ENCODE peak calls at places on chromosomes 6 and 20, in eight cellular contexts. One of them, this sample, is unnamed.

GRCh38 chr6:63807056-63807455 is 171.5 kb downstream of the PHF3 start:
- DNase-seq in sigmoid colon: no peak
- DNase-seq in heart right ventricle: no peak
- DNase-seq in foreskin fibroblast: no peak
- DNase-seq in ovary: no peak
- DNase-seq in psoas muscle: no peak
- DNase-seq in CD8-positive, alpha-beta T cell: no peak
- DNase-seq in breast epithelium: no peak
- DNase-seq in this sample: no peak

GRCh38 chr6:46421239-46421638 is 70.0 kb downstream of the RCAN2 start:
- DNase-seq in sigmoid colon: no peak
- DNase-seq in psoas muscle: no peak
- DNase-seq in CD8-positive, alpha-beta T cell: no peak
- DNase-seq in breast epithelium: no peak
- DNase-seq in foreskin fibroblast: peak
- DNase-seq in heart right ventricle: no peak
- DNase-seq in ovary: no peak
- DNase-seq in this sample: no peak

GRCh38 chr6:108027594-108027993 is 46.9 kb downstream of the OSTM1 start:
- DNase-seq in breast epithelium: no peak
- DNase-seq in heart right ventricle: no peak
- DNase-seq in foreskin fibroblast: no peak
- DNase-seq in sigmoid colon: no peak
- DNase-seq in ovary: no peak
- DNase-seq in CD8-positive, alpha-beta T cell: no peak
- DNase-seq in psoas muscle: no peak
- DNase-seq in this sample: no peak

GRCh38 chr6:16345449-16346330 is 107.3 kb downstream of the GMPR start:
- DNase-seq in CD8-positive, alpha-beta T cell: no peak
- DNase-seq in sigmoid colon: peak
- DNase-seq in psoas muscle: peak
- DNase-seq in breast epithelium: no peak
- DNase-seq in foreskin fibroblast: peak
- DNase-seq in heart right ventricle: no peak
- DNase-seq in ovary: no peak
- DNase-seq in this sample: no peak

GRCh38 chr6:112010328-112010727 is 43.6 kb upstream of the CCN6 start:
- DNase-seq in psoas muscle: no peak
- DNase-seq in ovary: no peak
- DNase-seq in sigmoid colon: no peak
- DNase-seq in CD8-positive, alpha-beta T cell: no peak
- DNase-seq in breast epithelium: no peak
- DNase-seq in foreskin fibroblast: no peak
- DNase-seq in heart right ventricle: no peak
- DNase-seq in this sample: no peak

GRCh38 chr6:134593442-134593841 is 275.5 kb upstream of the SGK1 start:
- DNase-seq in heart right ventricle: no peak
- DNase-seq in CD8-positive, alpha-beta T cell: no peak
- DNase-seq in sigmoid colon: no peak
- DNase-seq in breast epithelium: no peak
- DNase-seq in foreskin fibroblast: no peak
- DNase-seq in ovary: no peak
- DNase-seq in psoas muscle: no peak
- DNase-seq in this sample: no peak

GRCh38 chr6:44100088-44100550 is 27.1 kb downstream of the MRPL14 start:
- DNase-seq in sigmoid colon: no peak
- DNase-seq in CD8-positive, alpha-beta T cell: no peak
- DNase-seq in psoas muscle: no peak
- DNase-seq in breast epithelium: no peak
- DNase-seq in heart right ventricle: peak
- DNase-seq in ovary: no peak
- DNase-seq in foreskin fibroblast: no peak
- DNase-seq in this sample: no peak

GRCh38 chr6:52125139-52125538 is 37.7 kb upstream of the PKHD1 start:
- DNase-seq in sigmoid colon: no peak
- DNase-seq in heart right ventricle: no peak
- DNase-seq in foreskin fibroblast: no peak
- DNase-seq in psoas muscle: no peak
- DNase-seq in ovary: no peak
- DNase-seq in CD8-positive, alpha-beta T cell: no peak
- DNase-seq in breast epithelium: no peak
- DNase-seq in this sample: no peak

GRCh38 chr6:166736606-166737005 is 109.6 kb upstream of the RPS6KA2 start:
- DNase-seq in CD8-positive, alpha-beta T cell: no peak
- DNase-seq in foreskin fibroblast: peak
- DNase-seq in heart right ventricle: no peak
- DNase-seq in psoas muscle: no peak
- DNase-seq in ovary: no peak
- DNase-seq in breast epithelium: no peak
- DNase-seq in sigmoid colon: no peak
- DNase-seq in this sample: no peak

GRCh38 chr6:95087394-95088097 is 489.8 kb upstream of the MANEA start:
- DNase-seq in breast epithelium: no peak
- DNase-seq in CD8-positive, alpha-beta T cell: no peak
- DNase-seq in ovary: no peak
- DNase-seq in heart right ventricle: peak
- DNase-seq in sigmoid colon: no peak
- DNase-seq in foreskin fibroblast: peak
- DNase-seq in psoas muscle: no peak
- DNase-seq in this sample: no peak

GRCh38 chr6:4179960-4180652 is 44.7 kb upstream of the ECI2 start:
- DNase-seq in sigmoid colon: no peak
- DNase-seq in breast epithelium: no peak
- DNase-seq in CD8-positive, alpha-beta T cell: no peak
- DNase-seq in foreskin fibroblast: no peak
- DNase-seq in heart right ventricle: no peak
- DNase-seq in psoas muscle: no peak
- DNase-seq in ovary: no peak
- DNase-seq in this sample: no peak

GRCh38 chr6:85192186-85192585 is 257.7 kb upstream of the NT5E start:
- DNase-seq in ovary: no peak
- DNase-seq in breast epithelium: no peak
- DNase-seq in sigmoid colon: no peak
- DNase-seq in CD8-positive, alpha-beta T cell: no peak
- DNase-seq in foreskin fibroblast: peak
- DNase-seq in psoas muscle: no peak
- DNase-seq in heart right ventricle: no peak
- DNase-seq in this sample: no peak

GRCh38 chr6:142927904-142928303 is 17.1 kb downstream of the HIVEP2 start:
- DNase-seq in CD8-positive, alpha-beta T cell: no peak
- DNase-seq in breast epithelium: no peak
- DNase-seq in ovary: no peak
- DNase-seq in foreskin fibroblast: no peak
- DNase-seq in psoas muscle: no peak
- DNase-seq in heart right ventricle: no peak
- DNase-seq in sigmoid colon: no peak
- DNase-seq in this sample: no peak

GRCh38 chr6:33147807-33148666 is 44.2 kb downstream of the COL11A2 start:
- DNase-seq in ovary: no peak
- DNase-seq in breast epithelium: no peak
- DNase-seq in heart right ventricle: no peak
- DNase-seq in sigmoid colon: no peak
- DNase-seq in CD8-positive, alpha-beta T cell: no peak
- DNase-seq in foreskin fibroblast: no peak
- DNase-seq in psoas muscle: no peak
- DNase-seq in this sample: no peak

GRCh38 chr6:142746524-142746923 is 198.5 kb downstream of the HIVEP2 start:
- DNase-seq in breast epithelium: no peak
- DNase-seq in ovary: no peak
- DNase-seq in foreskin fibroblast: no peak
- DNase-seq in sigmoid colon: no peak
- DNase-seq in heart right ventricle: peak
- DNase-seq in CD8-positive, alpha-beta T cell: no peak
- DNase-seq in psoas muscle: no peak
- DNase-seq in this sample: no peak

GRCh38 chr6:9467746-9468145 is 947.1 kb downstream of the TFAP2A start:
- DNase-seq in CD8-positive, alpha-beta T cell: no peak
- DNase-seq in breast epithelium: no peak
- DNase-seq in foreskin fibroblast: peak
- DNase-seq in ovary: no peak
- DNase-seq in heart right ventricle: no peak
- DNase-seq in psoas muscle: no peak
- DNase-seq in sigmoid colon: no peak
- DNase-seq in this sample: no peak

GRCh38 chr20:50844430-50845100 is 49.7 kb downstream of the BCAS4 start:
- DNase-seq in breast epithelium: no peak
- DNase-seq in sigmoid colon: no peak
- DNase-seq in ovary: no peak
- DNase-seq in psoas muscle: no peak
- DNase-seq in heart right ventricle: no peak
- DNase-seq in foreskin fibroblast: peak
- DNase-seq in CD8-positive, alpha-beta T cell: no peak
- DNase-seq in this sample: no peak

GRCh38 chr6:155436981-155437749 is 18.5 kb downstream of the NOX3 start:
- DNase-seq in heart right ventricle: peak
- DNase-seq in ovary: no peak
- DNase-seq in foreskin fibroblast: peak
- DNase-seq in breast epithelium: no peak
- DNase-seq in psoas muscle: no peak
- DNase-seq in sigmoid colon: no peak
- DNase-seq in CD8-positive, alpha-beta T cell: no peak
- DNase-seq in this sample: no peak

GRCh38 chr6:4776967-4777925 is 1.0 kb downstream of the CDYL start:
- DNase-seq in CD8-positive, alpha-beta T cell: no peak
- DNase-seq in foreskin fibroblast: peak
- DNase-seq in breast epithelium: no peak
- DNase-seq in psoas muscle: peak
- DNase-seq in sigmoid colon: no peak
- DNase-seq in heart right ventricle: peak
- DNase-seq in ovary: peak
- DNase-seq in this sample: no peak

DNA sequence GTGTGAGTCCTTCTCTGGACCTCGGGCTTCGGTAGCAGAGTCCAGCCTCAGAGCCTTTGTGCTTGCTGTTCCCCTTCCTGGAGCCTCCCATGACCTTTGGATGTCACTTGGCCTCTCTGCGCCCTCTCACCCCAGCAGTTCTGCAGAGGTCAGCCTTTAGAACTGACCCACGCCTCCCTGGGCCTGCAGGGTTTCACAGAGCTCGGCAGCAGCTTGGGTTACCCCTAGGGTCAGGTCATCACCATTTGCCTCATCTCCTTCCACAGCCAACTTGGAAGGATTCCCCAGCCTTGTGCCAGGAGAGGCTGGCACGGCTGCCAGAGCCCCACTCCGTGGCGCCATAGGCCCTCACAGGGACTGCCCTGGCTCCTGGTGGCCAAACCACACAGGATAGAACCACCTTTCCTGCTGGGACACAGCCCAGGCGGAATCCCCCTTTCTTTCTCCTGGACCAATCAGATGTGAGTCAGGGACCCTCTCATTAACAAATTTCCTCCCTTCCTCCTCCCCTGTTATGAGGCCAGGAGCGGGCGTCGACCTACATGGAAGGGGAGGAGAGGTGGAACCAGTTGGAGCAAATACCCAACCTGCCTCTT is 13.9 kb upstream of the SIRPA start:
- DNase-seq in ovary: no peak
- DNase-seq in psoas muscle: peak
- DNase-seq in foreskin fibroblast: no peak
- DNase-seq in CD8-positive, alpha-beta T cell: no peak
- DNase-seq in heart right ventricle: no peak
- DNase-seq in breast epithelium: no peak
- DNase-seq in sigmoid colon: no peak
- DNase-seq in this sample: no peak
- TF ChIP-seq CTCF in ovary: no peak
- TF ChIP-seq CTCF in psoas muscle: peak
- TF ChIP-seq CTCF in foreskin fibroblast: no peak
- TF ChIP-seq CTCF in CD8-positive, alpha-beta T cell: no peak
- TF ChIP-seq CTCF in heart right ventricle: peak
- TF ChIP-seq CTCF in breast epithelium: no peak
- TF ChIP-seq CTCF in sigmoid colon: no peak
- TF ChIP-seq CTCF in this sample: no peak

DNA sequence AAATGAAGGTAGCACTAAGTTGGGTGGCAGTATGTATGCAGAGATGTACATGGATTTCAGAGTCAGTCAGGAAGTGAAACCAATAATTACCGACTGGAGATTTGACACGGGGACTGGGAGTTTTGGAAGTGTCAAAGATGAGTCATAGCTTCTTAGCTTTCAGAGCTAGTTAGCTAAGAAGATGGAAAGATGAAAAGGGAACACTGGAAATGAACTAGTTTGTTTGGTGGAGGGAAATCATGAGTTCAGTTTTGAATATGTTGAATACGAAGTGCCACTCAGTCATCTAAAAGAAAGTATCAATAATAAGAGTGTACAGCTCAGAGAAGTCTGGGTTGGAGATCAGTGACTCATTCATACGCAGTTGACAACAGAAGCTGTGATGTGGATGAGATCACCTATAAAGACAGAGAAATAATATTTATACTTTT is 7.5 kb downstream of the ESF1 start:
- DNase-seq in ovary: no peak
- DNase-seq in sigmoid colon: no peak
- DNase-seq in psoas muscle: no peak
- DNase-seq in CD8-positive, alpha-beta T cell: no peak
- DNase-seq in foreskin fibroblast: no peak
- DNase-seq in breast epithelium: no peak
- DNase-seq in heart right ventricle: no peak
- DNase-seq in this sample: no peak
- H3K4me3 ChIP-seq in ovary: no peak
- H3K4me3 ChIP-seq in sigmoid colon: no peak
- H3K4me3 ChIP-seq in psoas muscle: no peak
- H3K4me3 ChIP-seq in CD8-positive, alpha-beta T cell: no peak
- H3K4me3 ChIP-seq in foreskin fibroblast: no peak
- H3K4me3 ChIP-seq in breast epithelium: no peak
- H3K4me3 ChIP-seq in heart right ventricle: no peak
- H3K4me3 ChIP-seq in this sample: no peak

DNA sequence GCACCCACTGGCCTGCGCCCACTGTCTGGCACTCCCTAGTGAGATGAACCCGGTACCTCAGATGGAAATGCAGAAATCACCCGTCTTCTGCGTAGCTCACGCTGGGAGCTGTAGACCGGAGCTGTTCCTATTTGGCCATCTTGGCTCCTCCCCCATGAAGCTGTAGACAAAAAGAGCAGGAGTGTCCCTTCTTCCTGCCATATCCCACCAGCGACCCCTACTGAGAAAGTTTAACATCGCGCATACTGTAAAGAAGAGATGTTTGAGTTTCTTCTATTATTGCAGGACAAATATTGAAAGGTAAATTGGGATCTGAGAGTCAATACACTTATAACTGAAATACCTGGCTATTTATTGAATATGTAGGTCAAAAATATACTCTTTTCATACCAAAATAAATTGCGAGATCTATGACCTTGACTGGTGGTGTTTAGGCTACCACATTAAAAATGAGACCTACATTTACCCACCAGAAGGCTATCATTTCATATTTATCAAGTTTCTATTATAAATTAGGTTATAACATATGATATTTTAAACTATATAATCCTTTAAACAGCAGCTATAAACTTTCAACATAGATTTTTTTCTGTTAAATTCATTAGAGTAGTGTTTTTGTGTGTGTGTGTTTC is 586.3 kb downstream of the HTR1B start:
- DNase-seq in ovary: peak
- DNase-seq in CD8-positive, alpha-beta T cell: no peak
- DNase-seq in heart right ventricle: peak
- DNase-seq in sigmoid colon: no peak
- DNase-seq in foreskin fibroblast: no peak
- DNase-seq in psoas muscle: no peak
- DNase-seq in breast epithelium: no peak
- DNase-seq in this sample: no peak
- TF ChIP-seq CTCF in ovary: peak
- TF ChIP-seq CTCF in CD8-positive, alpha-beta T cell: no peak
- TF ChIP-seq CTCF in heart right ventricle: peak
- TF ChIP-seq CTCF in sigmoid colon: peak
- TF ChIP-seq CTCF in foreskin fibroblast: no peak
- TF ChIP-seq CTCF in psoas muscle: no peak
- TF ChIP-seq CTCF in breast epithelium: peak
- TF ChIP-seq CTCF in this sample: no peak

GRCh38 chr6:151392429-151392828 is 1.1 kb upstream of the ZBTB2 start:
- DNase-seq in breast epithelium: no peak
- DNase-seq in CD8-positive, alpha-beta T cell: no peak
- DNase-seq in heart right ventricle: no peak
- DNase-seq in sigmoid colon: no peak
- DNase-seq in psoas muscle: no peak
- DNase-seq in ovary: no peak
- DNase-seq in foreskin fibroblast: no peak
- DNase-seq in this sample: no peak
- H3K4me3 ChIP-seq in breast epithelium: peak
- H3K4me3 ChIP-seq in CD8-positive, alpha-beta T cell: peak
- H3K4me3 ChIP-seq in heart right ventricle: peak
- H3K4me3 ChIP-seq in sigmoid colon: peak
- H3K4me3 ChIP-seq in psoas muscle: peak
- H3K4me3 ChIP-seq in ovary: peak
- H3K4me3 ChIP-seq in foreskin fibroblast: peak
- H3K4me3 ChIP-seq in this sample: no peak